ENCODE peak calls at places on chromosomes 6 and 20, in four cellular contexts. R is GM12878, W is HepG2, E is K562. M is an unnamed sample.

GRCh38 chr6:152124432-152125074 is 317.1 kb downstream of the ESR1 start:
- DNase-seq in E (peak), W (peak), R (no peak), M (peak)

GRCh38 chr6:170243386-170243785 is 47.5 kb downstream of the DLL1 start:
- DNase-seq in R (no peak), W (no peak), E (no peak), M (no peak)

GRCh38 chr6:170151235-170152110 is 139.4 kb downstream of the DLL1 start:
- DNase-seq in R (no peak), E (no peak), W (no peak), M (no peak)

GRCh38 chr6:15628499-15629131 is 34.2 kb downstream of the DTNBP1 start:
- DNase-seq in W (no peak), R (no peak), E (no peak), M (no peak)

GRCh38 chr6:166056637-166057036 is 111.0 kb downstream of the TBXT start:
- DNase-seq in R (no peak), W (no peak), E (no peak), M (no peak)

GRCh38 chr6:126905917-126906316 is 212.6 kb upstream of the RSPO3 start:
- DNase-seq in R (no peak), W (no peak), E (no peak), M (peak)

GRCh38 chr6:99606670-99607415 is at the start of gene PRDM13:
- DNase-seq in R (no peak), E (no peak), W (no peak), M (no peak)

GRCh38 chr20:39181490-39181889 is 219.3 kb downstream of the DHX35 start:
- DNase-seq in R (no peak), W (no peak), E (no peak), M (no peak)

GRCh38 chr6:34292954-34293353 is 44.1 kb upstream of the SMIM29 start:
- DNase-seq in W (no peak), E (no peak), R (no peak), M (no peak)

DNA sequence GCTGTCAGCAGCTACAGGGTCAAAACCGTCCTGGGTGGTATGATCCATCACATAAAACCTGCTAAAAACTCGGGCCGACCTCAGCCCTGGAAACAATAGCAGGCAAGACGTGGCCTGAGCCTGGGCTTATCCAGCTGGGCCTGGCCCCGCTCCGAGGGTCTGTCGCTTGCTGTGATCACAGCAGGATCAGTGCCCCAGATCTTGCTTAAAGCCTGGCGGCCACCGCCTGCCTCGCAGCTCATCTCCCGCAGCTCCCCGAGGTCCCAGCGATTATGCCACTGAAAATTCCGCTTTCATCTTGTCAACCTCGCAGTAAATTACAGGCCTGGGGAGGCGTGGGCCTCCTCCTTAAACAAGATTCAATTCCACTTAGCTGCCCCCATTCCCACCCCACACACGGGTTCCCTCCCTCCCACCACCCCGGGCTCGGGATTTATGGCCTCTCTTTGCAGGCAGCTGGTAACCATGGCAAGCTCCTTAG is 40.1 kb downstream of the CDH22 start:
- DNase-seq in E (no peak), R (no peak), W (no peak), M (peak)
- TF ChIP-seq TARDBP in E (no peak), R (no peak), W (no peak), M (no peak)

GRCh38 chr6:90610671-90611542 is 24.0 kb upstream of the MAP3K7 start:
- DNase-seq in W (no peak), R (no peak), E (peak), M (peak)

GRCh38 chr6:90611996-90612690 is 25.3 kb upstream of the MAP3K7 start:
- DNase-seq in W (no peak), R (no peak), E (no peak), M (no peak)

GRCh38 chr6:90605749-90606344 is 19.0 kb upstream of the MAP3K7 start:
- DNase-seq in R (no peak), E (no peak), W (no peak), M (no peak)

GRCh38 chr6:90611543-90611864 is 24.6 kb upstream of the MAP3K7 start:
- DNase-seq in W (no peak), E (no peak), R (no peak), M (no peak)

GRCh38 chr6:90610291-90610670 is 23.4 kb upstream of the MAP3K7 start:
- DNase-seq in R (no peak), W (no peak), E (no peak), M (peak)
- TF ChIP-seq TARDBP in R (no peak), W (no peak), E (no peak), M (no peak)

GRCh38 chr20:56166781-56167465 is 81.6 kb upstream of the MC3R start:
- DNase-seq in R (no peak), E (no peak), W (no peak), M (no peak)

GRCh38 chr20:56175884-56176283 is 72.6 kb upstream of the MC3R start:
- DNase-seq in W (no peak), E (no peak), R (no peak), M (no peak)

GRCh38 chr20:56174416-56174815 is 74.1 kb upstream of the MC3R start:
- DNase-seq in W (peak), E (no peak), R (no peak), M (no peak)

DNA sequence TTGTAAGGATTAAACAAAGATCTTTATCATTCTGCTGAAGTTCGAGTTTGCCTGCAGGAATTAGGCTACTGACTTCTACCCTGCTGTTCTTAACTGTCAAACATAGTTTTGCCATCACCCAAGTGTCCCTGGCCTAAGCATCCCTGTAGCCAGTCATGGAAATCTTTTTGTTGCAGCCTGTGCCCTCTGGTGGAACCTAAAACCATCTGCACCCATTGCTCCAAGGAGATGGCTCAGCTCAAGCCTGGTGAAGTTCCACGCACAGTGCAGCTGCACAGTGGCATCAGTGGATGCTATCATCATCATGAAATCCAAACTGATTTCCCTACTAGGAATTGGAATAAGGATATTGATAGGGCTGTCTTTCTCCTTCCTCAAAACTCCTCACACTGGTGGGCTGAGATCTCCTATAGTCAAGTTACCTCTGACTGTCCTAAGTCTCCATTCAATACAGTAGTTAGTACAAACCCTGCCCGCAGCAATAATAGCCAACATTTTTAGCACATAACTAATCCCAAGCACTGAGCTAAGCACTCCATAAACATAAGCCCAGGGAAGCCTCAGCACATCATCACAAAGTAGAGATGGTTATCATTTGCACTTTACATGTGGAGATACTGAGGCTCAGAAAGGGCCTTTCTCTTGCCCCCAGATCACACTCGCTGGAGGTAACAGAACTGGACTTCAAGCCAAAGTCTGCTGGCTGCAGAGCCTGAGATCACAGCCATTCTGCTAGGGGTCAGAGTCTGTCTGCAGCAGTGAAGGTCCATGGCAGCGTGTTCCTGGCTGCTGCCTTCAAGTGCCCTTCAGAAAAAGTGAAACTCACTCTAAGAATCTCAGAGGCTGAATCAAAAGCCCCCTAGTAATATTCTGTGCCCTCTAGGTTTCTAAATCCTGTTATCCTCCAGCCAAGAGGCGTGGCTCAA is 77.2 kb upstream of the MC3R start:
- DNase-seq in W (peak), R (no peak), E (no peak), M (no peak)
- TF ChIP-seq TARDBP in W (no peak), R (no peak), E (no peak), M (no peak)

GRCh38 chr6:142537612-142538478 is 236.0 kb downstream of the ADGRG6 start:
- DNase-seq in E (peak), R (no peak), W (peak), M (peak)
- TF ChIP-seq TARDBP in E (no peak), R (no peak), W (no peak), M (no peak)

DNA sequence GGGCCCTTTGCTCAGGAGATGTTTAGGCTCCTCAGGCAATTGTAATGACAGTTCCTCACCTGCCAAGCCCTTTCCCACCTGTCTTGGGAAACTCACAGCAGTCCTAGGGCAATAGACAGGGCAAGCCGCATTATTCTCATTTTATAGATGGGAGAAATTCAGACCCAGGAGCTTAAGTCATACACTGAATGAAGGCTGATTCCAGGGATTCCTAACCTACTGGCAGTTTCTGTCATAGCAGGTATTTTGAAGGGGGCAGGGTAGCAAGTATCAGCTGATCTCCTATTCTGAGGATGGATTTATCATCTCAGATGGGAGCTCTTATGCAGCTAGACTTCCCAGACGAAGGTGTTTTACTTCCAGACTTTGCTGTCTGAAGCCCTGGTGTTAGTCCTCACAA is 61.4 kb upstream of the MYL9 start:
- DNase-seq in R (no peak), E (no peak), W (no peak), M (no peak)
- TF ChIP-seq TARDBP in R (no peak), E (no peak), W (no peak), M (no peak)

GRCh38 chr20:1798982-1799381 is 96.2 kb upstream of the SIRPA start:
- DNase-seq in E (no peak), R (no peak), W (no peak), M (no peak)
- TF ChIP-seq TARDBP in E (no peak), R (no peak), W (no peak), M (no peak)

GRCh38 chr20:24765316-24766142 is 183.5 kb upstream of the CST7 start:
- DNase-seq in E (no peak), W (no peak), R (no peak), M (no peak)
- TF ChIP-seq TARDBP in E (no peak), W (no peak), R (no peak), M (no peak)

GRCh38 chr6:155861821-155862220 is 406.2 kb upstream of the NOX3 start:
- DNase-seq in E (no peak), W (no peak), R (no peak), M (no peak)
- TF ChIP-seq TARDBP in E (no peak), W (no peak), R (no peak), M (no peak)

M was measured in HEK293T.